ENCODE peak calls at places on chromosomes 5 and 9, in four cellular contexts. I, Y, V and Z are unnamed samples.

GRCh38 chr9:95776131-95776530 is 99.4 kb upstream of the ERCC6L2 start:
- DNase-seq in I (no peak), Y (no peak), V (no peak), Z (no peak)

GRCh38 chr9:70192707-70193106 is 66.1 kb upstream of the SMC5 start:
- DNase-seq in I (no peak), Y (no peak), V (no peak), Z (no peak)

GRCh38 chr5:73858786-73859185 is 232.8 kb downstream of the ARHGEF28 start:
- DNase-seq in I (no peak), Y (no peak), V (no peak), Z (no peak)

GRCh38 chr9:105064248-105065118 is 136.5 kb upstream of the ABCA1 start:
- DNase-seq in I (no peak), Y (no peak), V (peak; percentile 29), Z (peak; percentile 96)

GRCh38 chr9:124574534-124574933 is 67.3 kb upstream of the NR5A1 start:
- DNase-seq in I (no peak), Y (no peak), V (no peak), Z (no peak)

GRCh38 chr9:1837453-1838084 is 177.6 kb upstream of the SMARCA2 start:
- DNase-seq in I (peak; percentile 61), Y (peak; percentile 45), V (peak; percentile 34), Z (peak; percentile 61)

GRCh38 chr5:129377504-129377903 is 82.6 kb upstream of the ADAMTS19 start:
- DNase-seq in I (no peak), Y (no peak), V (no peak), Z (no peak)

GRCh38 chr5:73938280-73938937 is 312.4 kb downstream of the ARHGEF28 start:
- DNase-seq in I (no peak), Y (no peak), V (no peak), Z (no peak)

GRCh38 chr5:1380011-1380817 is 35.3 kb upstream of the CLPTM1L start:
- DNase-seq in I (peak; percentile 86), Y (no peak), V (peak; percentile 58), Z (peak; percentile 37)

GRCh38 chr5:169801324-169801777 is 164.3 kb downstream of the DOCK2 start:
- DNase-seq in I (no peak), Y (no peak), V (peak; percentile 40), Z (no peak)

GRCh38 chr9:114025196-114025753 is 52.8 kb downstream of the AMBP start:
- DNase-seq in I (peak; percentile 20), Y (no peak), V (no peak), Z (no peak)

GRCh38 chr9:114026335-114026734 is 51.8 kb downstream of the AMBP start:
- DNase-seq in I (peak; percentile 23), Y (no peak), V (no peak), Z (no peak)

GRCh38 chr9:114025760-114026159 is 52.3 kb downstream of the AMBP start:
- DNase-seq in I (peak; percentile 28), Y (no peak), V (no peak), Z (no peak)

GRCh38 chr9:114027159-114027895 is 50.8 kb downstream of the AMBP start:
- DNase-seq in I (peak; percentile 24), Y (no peak), V (no peak), Z (no peak)

GRCh38 chr9:114023961-114024360 is 54.1 kb downstream of the AMBP start:
- DNase-seq in I (no peak), Y (no peak), V (no peak), Z (no peak)
- H3K36me3 ChIP-seq in I (peaks cover 18% of the 10 kb centered on the region), Y (no peaks in the 10 kb centered on the region), V (peaks cover 3% of the 10 kb centered on the region), Z (no peaks in the 10 kb centered on the region)

DNA sequence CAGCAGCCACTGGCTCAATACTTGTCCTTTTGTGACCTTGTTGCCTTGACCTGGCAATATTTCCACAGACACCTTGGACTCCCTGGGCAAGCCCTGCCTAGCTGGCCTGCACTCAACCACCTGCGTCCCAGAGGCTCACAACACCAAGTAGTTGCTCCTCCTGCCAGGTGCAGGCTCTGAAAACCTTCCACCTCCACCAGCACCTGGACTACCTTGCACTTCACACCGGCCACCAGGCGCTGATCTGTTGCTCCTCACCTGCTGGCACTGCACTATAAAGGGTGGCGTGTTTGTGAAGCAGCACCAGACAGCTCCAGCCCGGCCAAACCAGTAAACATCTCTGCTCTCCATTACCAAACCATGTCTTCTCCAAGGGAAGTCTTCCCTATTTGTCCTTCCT is 997.7 kb downstream of the PTPRD start:
- DNase-seq in I (no peak), Y (no peak), V (no peak), Z (no peak)
- TF ChIP-seq CBX5 in I (no peak), Y (no peak), V (no peak), Z (no peak)

GRCh38 chr9:5708414-5708813 is 79.5 kb downstream of the RIC1 start:
- DNase-seq in I (no peak), Y (no peak), V (no peak), Z (no peak)
- H3K36me3 ChIP-seq in I (no peaks in the 10 kb centered on the region), Y (no peaks in the 10 kb centered on the region), V (peaks cover 10% of the 10 kb centered on the region), Z (no peaks in the 10 kb centered on the region)

GRCh38 chr5:33102551-33102950 is 338.2 kb upstream of the TARS1 start:
- DNase-seq in I (no peak), Y (no peak), V (no peak), Z (no peak)

DNA sequence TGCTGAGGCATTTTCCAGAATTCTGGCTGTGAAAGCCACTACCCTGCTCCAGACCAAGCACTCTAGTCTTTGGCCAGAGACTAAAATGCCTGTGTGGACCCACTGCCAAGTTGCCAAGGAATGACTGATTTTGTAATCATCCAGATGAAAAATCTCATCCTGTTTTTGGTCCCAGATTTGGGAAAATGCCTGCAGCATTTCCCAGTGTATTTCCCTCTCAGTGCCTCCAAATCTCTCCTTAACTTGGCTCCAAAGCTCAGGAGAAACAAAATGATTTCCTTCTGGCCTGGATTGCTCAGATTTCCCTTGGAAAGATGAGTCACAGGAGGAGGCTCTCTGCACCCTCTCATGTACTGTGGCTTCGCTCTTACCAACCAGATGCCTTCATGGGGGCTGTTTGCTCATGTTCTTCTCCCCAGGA is 335.2 kb upstream of the TARS1 start:
- DNase-seq in I (no peak), Y (no peak), V (no peak), Z (no peak)
- TF ChIP-seq CBX5 in I (no peak), Y (no peak), V (no peak), Z (no peak)

GRCh38 chr5:138508958-138509357 is 34.1 kb downstream of the ETF1 start:
- DNase-seq in I (no peak), Y (no peak), V (no peak), Z (peak; percentile 47)
- H3K36me3 ChIP-seq in I (peaks cover 66% of the 10 kb centered on the region), Y (peaks cover 26% of the 10 kb centered on the region), V (peaks cover 78% of the 10 kb centered on the region), Z (peaks cover 16% of the 10 kb centered on the region)